ENCODE peak calls at places on chromosomes 4 and X, in six cellular contexts. H is heart right ventricle, N is mammary epithelial cell, K is thoracic aorta, Z is IMR-90, D is spleen. R is an unnamed sample.

GRCh38 chrX:37060999-37061398 is 52.8 kb downstream of the FAM47C start:
- DNase-seq in N (peak; percentile 46), D (no peak), K (no peak), Z (peak; percentile 41), H (no peak), R (no peak)

GRCh38 chrX:19554786-19555185 is 39.5 kb upstream of the MAP3K15 start:
- DNase-seq in D (no peak), K (no peak), H (no peak), Z (peak; percentile 83), N (peak; percentile 45), R (no peak)

GRCh38 chr4:167475951-167476350 is 241.7 kb upstream of the SPOCK3 start:
- DNase-seq in H (no peak), D (no peak), K (no peak), Z (no peak), N (no peak), R (no peak)

GRCh38 chrX:138986866-138987265 is 275.3 kb upstream of the FGF13 start:
- DNase-seq in Z (no peak), D (no peak), N (no peak), H (no peak), K (no peak), R (no peak)

GRCh38 chr4:117971406-117971805 is 62.9 kb upstream of the NDST3 start:
- DNase-seq in Z (no peak), K (no peak), N (no peak), H (no peak), D (no peak), R (no peak)

GRCh38 chr4:168826620-168827019 is 183.4 kb downstream of the CBR4 start:
- DNase-seq in K (no peak), N (no peak), D (no peak), Z (no peak), H (no peak), R (no peak)

GRCh38 chrX:31038585-31039326 is 33.1 kb downstream of the FTHL17 start:
- DNase-seq in D (no peak), K (no peak), Z (peak; percentile 31), N (peak; percentile 6), H (peak; percentile 23), R (no peak)

GRCh38 chr4:11424896-11425295 is 3.8 kb downstream of the HS3ST1 start:
- DNase-seq in Z (no peak), N (no peak), K (no peak), D (no peak), H (no peak), R (no peak)

GRCh38 chr4:6107886-6108285 is 89.7 kb upstream of the C4orf50 start:
- DNase-seq in H (no peak), Z (no peak), K (no peak), N (no peak), D (no peak), R (no peak)

GRCh38 chr4:8211737-8212581 is 12.9 kb downstream of the SH3TC1 start:
- DNase-seq in D (no peak), N (no peak), H (no peak), Z (no peak), K (no peak), R (no peak)

GRCh38 chr4:53763813-53764597 is 172.7 kb upstream of the LNX1 start:
- DNase-seq in N (peak; percentile 19), H (no peak), D (no peak), K (no peak), Z (peak; percentile 89), R (no peak)

GRCh38 chr4:90542216-90542615 is 415.0 kb downstream of the CCSER1 start:
- DNase-seq in H (no peak), Z (no peak), D (no peak), K (no peak), N (no peak), R (no peak)

GRCh38 chr4:39279416-39279815 is 86.7 kb downstream of the RFC1 start:
- DNase-seq in H (no peak), Z (no peak), N (peak; percentile 4), D (no peak), K (no peak), R (no peak)

GRCh38 chrX:114210879-114211278 is 373.0 kb upstream of the HTR2C start:
- DNase-seq in H (no peak), N (no peak), Z (no peak), K (no peak), D (peak; percentile 56), R (no peak)

GRCh38 chr4:17494258-17494657 is 17.6 kb downstream of the QDPR start:
- DNase-seq in N (peak; percentile 77), H (no peak), Z (peak; percentile 78), K (no peak), D (no peak), R (no peak)

GRCh38 chr4:108971473-108971872 is 208.6 kb upstream of the ETNPPL start:
- DNase-seq in Z (no peak), H (no peak), K (no peak), N (no peak), D (no peak), R (no peak)

GRCh38 chrX:7500386-7500785 is 342.6 kb upstream of the VCX start:
- DNase-seq in D (no peak), H (no peak), K (no peak), Z (no peak), N (no peak), R (no peak)

GRCh38 chrX:45850775-45851433 is 650.2 kb upstream of the DIPK2B start:
- DNase-seq in N (peak; percentile 44), D (peak; percentile 78), K (no peak), Z (peak; percentile 28), H (peak; percentile 3), R (peak; percentile 13)

GRCh38 chr4:10063544-10064300 is 42.4 kb upstream of the SLC2A9 start:
- DNase-seq in Z (peak; percentile 70), D (no peak), N (peak; percentile 70), K (peak; percentile 54), H (peak; percentile 66), R (no peak)

GRCh38 chrX:129732857-129733256 is 5.9 kb upstream of the XPNPEP2 start:
- DNase-seq in H (no peak), N (no peak), Z (no peak), D (no peak), K (no peak), R (no peak)

GRCh38 chr4:15521442-15522039 is 51.9 kb downstream of the CC2D2A start:
- DNase-seq in K (no peak), H (no peak), D (no peak), N (no peak), Z (peak; percentile 41), R (no peak)

GRCh38 chrX:34978171-34978570 is 35.6 kb downstream of the FAM47B start:
- DNase-seq in H (no peak), N (no peak), D (peak; percentile 39), Z (no peak), K (no peak), R (no peak)

GRCh38 chrX:10352536-10352935 is 195.8 kb downstream of the CLCN4 start:
- DNase-seq in Z (no peak), K (no peak), H (no peak), D (no peak), N (no peak), R (no peak)

GRCh38 chr4:161317000-161317399 is 846.8 kb downstream of the FSTL5 start:
- DNase-seq in H (no peak), N (no peak), K (no peak), D (no peak), Z (no peak), R (no peak)

GRCh38 chr4:167903291-167903721 is 189.0 kb upstream of the ANXA10 start:
- DNase-seq in Z (peak; percentile 83), K (no peak), H (no peak), N (peak; percentile 85), D (no peak), R (no peak)

GRCh38 chr4:172142331-172142738 is 329.1 kb downstream of the GALNTL6 start:
- DNase-seq in N (no peak), H (no peak), Z (peak; percentile 22), K (no peak), D (no peak), R (no peak)

GRCh38 chrX:2610246-2611170 is 80.6 kb upstream of the CD99 start:
- DNase-seq in N (no peak), H (no peak), K (no peak), Z (peak; percentile 20), D (no peak), R (no peak)

GRCh38 chrX:135572436-135572835 is 52.0 kb downstream of the INTS6L start:
- DNase-seq in K (no peak), Z (peak; percentile 1), H (no peak), N (no peak), D (no peak), R (peak; percentile 11)

GRCh38 chrX:50470103-50471031 is at the start of gene DGKK:
- DNase-seq in Z (no peak), K (no peak), N (no peak), D (peak; percentile 64), H (no peak), R (no peak)

GRCh38 chr4:128924951-128925350 is 115.5 kb downstream of the JADE1 start:
- DNase-seq in N (peak; percentile 32), D (no peak), K (no peak), H (no peak), Z (peak; percentile 31), R (no peak)

GRCh38 chrX:18886344-18887161 is 97.4 kb downstream of the PHKA2 start:
- DNase-seq in K (peak; percentile 45), H (peak; percentile 79), N (peak; percentile 45), Z (peak; percentile 23), D (peak; percentile 90), R (peak; percentile 24)

GRCh38 chrX:11757397-11757728 is 674 bp upstream of the MSL3 start:
- DNase-seq in N (no peak), D (no peak), Z (no peak), H (no peak), K (no peak), R (no peak)
- H3K4me3 ChIP-seq in N (peak overlapping the region; percentile 48), D (peak overlapping the region; percentile 68), Z (peak overlapping the region; percentile 88), H (peak overlapping the region; percentile 74), K (peak overlapping the region; percentile 86), R (peak overlapping the region; percentile 55)

DNA sequence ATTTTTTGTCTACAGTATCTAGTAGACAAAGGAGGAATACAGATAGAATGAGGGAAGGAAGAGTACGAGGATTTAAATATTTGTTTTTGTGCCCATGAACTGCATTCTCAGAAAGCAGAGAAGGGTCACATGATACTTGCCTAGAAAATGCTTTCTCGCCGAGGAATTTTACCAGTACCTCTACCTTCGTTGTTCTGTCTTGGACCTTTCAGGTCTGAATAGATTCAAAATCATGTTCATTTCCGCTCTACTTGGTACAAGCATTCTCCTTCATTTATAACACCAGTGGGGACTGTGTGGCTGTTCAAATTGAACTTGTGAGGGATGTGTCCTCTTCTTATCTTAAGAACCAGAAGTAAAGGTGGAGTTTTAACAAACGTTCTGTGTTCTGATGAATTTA is 1.9 kb downstream of the USP38 start:
- DNase-seq in H (no peak), Z (no peak), K (no peak), N (peak; percentile 19), D (no peak), R (peak; percentile 12)
- H3K4me1 ChIP-seq in H (peaks cover 9% of the 10 kb centered on the region), Z (no peaks in the 10 kb centered on the region), K (peaks cover 64% of the 10 kb centered on the region), N (peaks cover 9% of the 10 kb centered on the region), D (peaks cover 62% of the 10 kb centered on the region), R (peaks cover 29% of the 10 kb centered on the region)

DNA sequence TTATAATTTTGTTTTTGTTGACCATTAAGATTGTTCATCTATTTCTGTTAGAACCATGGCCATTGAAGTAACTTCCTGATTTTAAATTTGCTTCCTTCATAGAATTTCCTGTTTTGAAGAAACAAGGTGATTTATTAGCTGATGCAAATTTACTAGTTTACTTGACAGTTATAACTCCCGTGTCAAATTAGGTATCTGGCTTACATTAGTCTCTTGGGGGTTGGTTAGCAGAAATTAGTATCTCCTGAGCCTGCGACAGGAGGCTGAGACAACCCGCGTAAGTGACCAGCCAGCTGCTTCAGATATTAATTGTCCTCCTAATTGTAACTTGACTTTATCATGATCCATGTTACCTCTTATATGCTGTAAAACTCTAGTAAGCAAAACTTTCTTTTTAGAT is 154.3 kb downstream of the CFAP299 start:
- DNase-seq in H (no peak), Z (no peak), N (no peak), D (no peak), K (no peak), R (no peak)
- H3K27ac ChIP-seq in H (no peak overlapping the region), Z (no peak overlapping the region), N (no peak overlapping the region), D (no peak overlapping the region), K (no peak overlapping the region), R (no peak overlapping the region)

GRCh38 chr4:144650311-144650820 is 4.4 kb downstream of the HHIP start:
- DNase-seq in K (no peak), D (no peak), H (no peak), Z (no peak), N (no peak), R (no peak)
- H3K4me3 ChIP-seq in K (no peak overlapping the region), D (no peak overlapping the region), H (no peak overlapping the region), Z (no peak overlapping the region), N (no peak overlapping the region), R (no peak overlapping the region)

R was measured in naive thymus-derived CD4-positive, alpha-beta T cell.